ENCODE peak calls at places on chromosomes 16 and 17, in four cellular contexts. One of them, this sample, is unnamed.

GRCh38 chr17:1493291-1493980 is 950 bp upstream of the MYO1C start:
- DNase-seq in adrenal gland: peak; percentile 39
- DNase-seq in pancreas: no peak
- DNase-seq in Peyer's patch: no peak
- DNase-seq in this sample: no peak

GRCh38 chr16:78505544-78506371 is 406.3 kb downstream of the WWOX start:
- DNase-seq in adrenal gland: peak; percentile 55
- DNase-seq in pancreas: peak; percentile 46
- DNase-seq in Peyer's patch: peak; percentile 60
- DNase-seq in this sample: no peak

GRCh38 chr16:68091604-68092261 is 6.6 kb downstream of the NFATC3 start:
- DNase-seq in adrenal gland: no peak
- DNase-seq in pancreas: no peak
- DNase-seq in Peyer's patch: no peak
- DNase-seq in this sample: no peak

GRCh38 chr16:67429053-67429798 is 1.7 kb upstream of the HSD11B2 start:
- DNase-seq in adrenal gland: no peak
- DNase-seq in pancreas: no peak
- DNase-seq in Peyer's patch: peak; percentile 84
- DNase-seq in this sample: no peak

GRCh38 chr16:73023752-73024570 is 24.0 kb downstream of the ZFHX3 start:
- DNase-seq in adrenal gland: peak; percentile 1
- DNase-seq in pancreas: no peak
- DNase-seq in Peyer's patch: peak; percentile 10
- DNase-seq in this sample: no peak

GRCh38 chr16:27401768-27402568 is at the start of gene IL21R:
- DNase-seq in adrenal gland: peak; percentile 50
- DNase-seq in pancreas: peak; percentile 18
- DNase-seq in Peyer's patch: peak; percentile 91
- DNase-seq in this sample: no peak

GRCh38 chr16:5502467-5502869 is 404.9 kb upstream of the EEF2KMT start:
- DNase-seq in adrenal gland: no peak
- DNase-seq in pancreas: no peak
- DNase-seq in Peyer's patch: no peak
- DNase-seq in this sample: no peak

GRCh38 chr16:88365244-88365865 is 17.4 kb upstream of the ZNF469 start:
- DNase-seq in adrenal gland: no peak
- DNase-seq in pancreas: peak; percentile 8
- DNase-seq in Peyer's patch: no peak
- DNase-seq in this sample: peak; percentile 29

GRCh38 chr16:76007649-76008048 is 269.6 kb upstream of the CNTNAP4 start:
- DNase-seq in adrenal gland: no peak
- DNase-seq in pancreas: no peak
- DNase-seq in Peyer's patch: no peak
- DNase-seq in this sample: no peak

GRCh38 chr16:1781758-1782407 is 488 bp downstream of the SPSB3 start:
- DNase-seq in adrenal gland: peak; percentile 46
- DNase-seq in pancreas: peak; percentile 68
- DNase-seq in Peyer's patch: no peak
- DNase-seq in this sample: no peak

GRCh38 chr16:50273888-50274770 is 7.8 kb downstream of the ADCY7 start:
- DNase-seq in adrenal gland: no peak
- DNase-seq in pancreas: no peak
- DNase-seq in Peyer's patch: peak; percentile 82
- DNase-seq in this sample: peak; percentile 45

GRCh38 chr16:30335598-30336474 is 19.3 kb downstream of the CD2BP2 start:
- DNase-seq in adrenal gland: peak; percentile 59
- DNase-seq in pancreas: peak; percentile 55
- DNase-seq in Peyer's patch: no peak
- DNase-seq in this sample: no peak

GRCh38 chr17:1972429-1973160 is 52.5 kb downstream of the RTN4RL1 start:
- DNase-seq in adrenal gland: peak; percentile 50
- DNase-seq in pancreas: no peak
- DNase-seq in Peyer's patch: no peak
- DNase-seq in this sample: no peak

GRCh38 chr16:2777231-2777902 is at the start of gene ELOB:
- DNase-seq in adrenal gland: peak; percentile 88
- DNase-seq in pancreas: peak; percentile 91
- DNase-seq in Peyer's patch: peak; percentile 93
- DNase-seq in this sample: peak; percentile 81

GRCh38 chr16:85316944-85317343 is 204.7 kb upstream of the CIBAR2 start:
- DNase-seq in adrenal gland: no peak
- DNase-seq in pancreas: no peak
- DNase-seq in Peyer's patch: no peak
- DNase-seq in this sample: no peak

GRCh38 chr17:49101054-49101534 is 31.5 kb upstream of the B4GALNT2 start:
- DNase-seq in adrenal gland: peak; percentile 37
- DNase-seq in pancreas: peak; percentile 67
- DNase-seq in Peyer's patch: peak; percentile 52
- DNase-seq in this sample: no peak

GRCh38 chr16:84286568-84287220 is 8.0 kb upstream of the WFDC1 start:
- DNase-seq in adrenal gland: peak; percentile 31
- DNase-seq in pancreas: no peak
- DNase-seq in Peyer's patch: no peak
- DNase-seq in this sample: no peak

GRCh38 chr17:76000755-76001521 is at the start of gene CDK3:
- DNase-seq in adrenal gland: no peak
- DNase-seq in pancreas: peak; percentile 76
- DNase-seq in Peyer's patch: no peak
- DNase-seq in this sample: no peak
- TF ChIP-seq CTCF in adrenal gland: peak; percentile 24
- TF ChIP-seq CTCF in pancreas: no peak
- TF ChIP-seq CTCF in Peyer's patch: no peak
- TF ChIP-seq CTCF in this sample: peak; percentile 29

DNA sequence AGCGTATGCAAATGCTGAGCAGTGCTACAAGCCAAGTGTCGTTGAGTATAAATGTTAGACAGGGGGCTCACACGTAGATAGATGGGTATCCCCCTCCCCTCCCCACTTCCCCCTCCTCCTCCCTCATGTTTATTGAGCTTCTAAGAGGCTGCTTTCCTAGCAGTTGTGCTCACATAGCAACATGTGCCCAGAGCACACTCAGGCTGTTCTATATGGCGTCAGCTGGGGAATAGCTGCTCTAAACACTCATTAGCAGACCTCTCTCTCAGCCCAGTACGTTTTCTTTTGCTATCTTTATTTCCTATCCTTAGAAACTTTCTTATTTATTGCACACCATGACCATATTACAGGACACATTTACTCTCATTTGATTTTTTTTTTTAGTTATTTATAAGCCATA is 1.8 kb downstream of the KCNJ2 start:
- DNase-seq in adrenal gland: no peak
- DNase-seq in pancreas: no peak
- DNase-seq in Peyer's patch: no peak
- DNase-seq in this sample: no peak
- H3K27me3 ChIP-seq in adrenal gland: peaks cover 6% of the 10 kb centered on the region
- H3K27me3 ChIP-seq in pancreas: no peaks in the 10 kb centered on the region
- H3K27me3 ChIP-seq in Peyer's patch: no peaks in the 10 kb centered on the region
- H3K27me3 ChIP-seq in this sample: peaks cover 35% of the 10 kb centered on the region

GRCh38 chr17:50188521-50189395 is 12.7 kb downstream of the COL1A1 start:
- DNase-seq in adrenal gland: no peak
- DNase-seq in pancreas: no peak
- DNase-seq in Peyer's patch: no peak
- DNase-seq in this sample: no peak
- H3K27ac ChIP-seq in adrenal gland: no peak overlapping the region
- H3K27ac ChIP-seq in pancreas: no peak overlapping the region
- H3K27ac ChIP-seq in Peyer's patch: no peak overlapping the region
- H3K27ac ChIP-seq in this sample: no peak overlapping the region

GRCh38 chr17:65173284-65173793 is 36.2 kb downstream of the RGS9 start:
- DNase-seq in adrenal gland: peak; percentile 32
- DNase-seq in pancreas: no peak
- DNase-seq in Peyer's patch: peak; percentile 70
- DNase-seq in this sample: no peak
- TF ChIP-seq CTCF in adrenal gland: no peak
- TF ChIP-seq CTCF in pancreas: no peak
- TF ChIP-seq CTCF in Peyer's patch: no peak
- TF ChIP-seq CTCF in this sample: no peak

GRCh38 chr17:79395545-79395944 is 215.3 kb downstream of the RBFOX3 start:
- DNase-seq in adrenal gland: no peak
- DNase-seq in pancreas: no peak
- DNase-seq in Peyer's patch: no peak
- DNase-seq in this sample: no peak

GRCh38 chr17:79392598-79392997 is 218.3 kb downstream of the RBFOX3 start:
- DNase-seq in adrenal gland: no peak
- DNase-seq in pancreas: no peak
- DNase-seq in Peyer's patch: no peak
- DNase-seq in this sample: no peak

GRCh38 chr17:79396696-79397095 is 214.2 kb downstream of the RBFOX3 start:
- DNase-seq in adrenal gland: no peak
- DNase-seq in pancreas: no peak
- DNase-seq in Peyer's patch: no peak
- DNase-seq in this sample: no peak

GRCh38 chr17:79393358-79394038 is 217.4 kb downstream of the RBFOX3 start:
- DNase-seq in adrenal gland: peak; percentile 79
- DNase-seq in pancreas: peak; percentile 87
- DNase-seq in Peyer's patch: peak; percentile 88
- DNase-seq in this sample: no peak

DNA sequence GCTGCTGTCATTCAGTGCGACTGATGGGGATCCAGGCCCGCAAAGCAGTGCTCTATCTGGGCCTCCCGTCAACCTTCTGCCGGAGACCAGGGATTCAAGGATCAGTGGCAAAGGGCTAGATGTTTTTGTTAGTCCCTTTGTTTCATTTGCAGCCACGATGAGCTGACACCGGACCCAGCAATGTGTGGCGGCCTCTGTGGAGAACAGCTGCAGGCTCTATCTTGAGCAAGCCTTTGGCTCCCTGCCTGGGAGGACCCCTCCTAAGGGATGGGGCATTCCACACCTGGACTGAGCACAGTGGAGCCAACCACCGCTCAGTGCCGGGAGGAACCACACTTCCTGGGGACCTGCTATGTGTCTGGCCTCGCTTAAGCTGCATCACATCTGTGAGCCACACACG is 215.8 kb downstream of the RBFOX3 start:
- DNase-seq in adrenal gland: no peak
- DNase-seq in pancreas: no peak
- DNase-seq in Peyer's patch: no peak
- DNase-seq in this sample: no peak
- H3K27me3 ChIP-seq in adrenal gland: peaks cover 61% of the 10 kb centered on the region
- H3K27me3 ChIP-seq in pancreas: no peaks in the 10 kb centered on the region
- H3K27me3 ChIP-seq in Peyer's patch: no peaks in the 10 kb centered on the region
- H3K27me3 ChIP-seq in this sample: peaks cover 86% of the 10 kb centered on the region